ENCODE peak calls at places on chromosomes 3 and 15, in five cellular contexts. Y is NT2/D1, Q is breast epithelium, R is Peyer's patch, E is GM23338. N is an unnamed sample.

GRCh38 chr3:81723732-81724313 is 37.6 kb downstream of the GBE1 start:
- DNase-seq in Y (no peak), Q (no peak), R (no peak), E (no peak), N (no peak)

GRCh38 chr3:12393894-12394293 is 90.4 kb upstream of the TSEN2 start:
- DNase-seq in Y (no peak), Q (no peak), R (no peak), E (no peak), N (peak)

GRCh38 chr3:53812434-53812833 is 33.8 kb downstream of the CHDH start:
- DNase-seq in Y (no peak), Q (no peak), R (no peak), E (peak), N (no peak)

GRCh38 chr3:98282205-98282604 is at the start of gene OR5H2:
- DNase-seq in Y (no peak), Q (no peak), R (no peak), E (no peak), N (no peak)

GRCh38 chr3:157145566-157145965 is 14.4 kb downstream of the CCNL1 start:
- DNase-seq in Y (no peak), Q (no peak), R (no peak), E (no peak), N (no peak)

GRCh38 chr3:100603449-100603848 is 6.0 kb upstream of the ADGRG7 start:
- DNase-seq in Y (peak), Q (no peak), R (no peak), E (peak), N (no peak)

GRCh38 chr3:37400945-37401344 is 226.6 kb upstream of the LRRFIP2 start:
- DNase-seq in Y (no peak), Q (no peak), R (no peak), E (no peak), N (no peak)

GRCh38 chr3:129121016-129121791 is 400 bp downstream of the RAB43 start:
- DNase-seq in Y (no peak), Q (no peak), R (peak), E (peak), N (no peak)

GRCh38 chr15:100043069-100043641 is 298.6 kb downstream of the ADAMTS17 start:
- DNase-seq in Y (no peak), Q (peak), R (no peak), E (no peak), N (peak)

GRCh38 chr15:69679623-69680228 is 227.1 kb downstream of the RPLP1 start:
- DNase-seq in Y (no peak), Q (no peak), R (no peak), E (no peak), N (no peak)

GRCh38 chr15:25094519-25094918 is 139.7 kb downstream of the SNRPN start:
- DNase-seq in Y (no peak), Q (no peak), R (no peak), E (no peak), N (no peak)

GRCh38 chr3:181358555-181358954 is 353.2 kb upstream of the SOX2 start:
- DNase-seq in Y (no peak), Q (no peak), R (no peak), E (no peak), N (no peak)

GRCh38 chr15:78044407-78045155 is 32.9 kb downstream of the TBC1D2B start:
- DNase-seq in Y (no peak), Q (no peak), R (no peak), E (no peak), N (no peak)

GRCh38 chr3:126567696-126568438 is 9.1 kb upstream of the C3orf22 start:
- DNase-seq in Y (no peak), Q (no peak), R (no peak), E (peak), N (no peak)

GRCh38 chr15:75028991-75029377 is 5.6 kb downstream of the PPCDC start:
- DNase-seq in Y (no peak), Q (no peak), R (no peak), E (peak), N (no peak)

DNA sequence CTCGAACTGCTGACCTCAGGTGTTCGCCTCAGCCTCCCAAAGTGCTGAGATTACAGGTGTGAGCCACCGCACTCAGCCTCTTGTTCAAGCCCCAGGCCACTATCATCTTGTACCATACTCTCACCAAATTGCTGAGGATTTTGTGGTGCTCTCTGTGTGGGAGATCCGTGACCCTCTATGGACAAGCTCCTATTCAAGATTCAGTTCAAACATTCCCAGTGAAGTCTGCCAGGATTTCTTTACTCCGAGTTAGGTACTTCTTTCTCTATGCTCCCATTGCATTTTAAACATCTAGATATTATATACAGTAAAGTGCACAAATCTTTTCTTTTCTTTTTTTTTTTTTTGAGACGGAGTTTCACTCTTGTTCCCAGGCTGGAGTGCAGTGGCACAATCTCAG is 856 bp upstream of the TM4SF19 start:
- DNase-seq in Y (no peak), Q (no peak), R (no peak), E (no peak), N (no peak)
- H3K4me3 ChIP-seq in Y (no peak), Q (no peak), R (no peak), E (no peak), N (no peak)

GRCh38 chr3:194307849-194308248 is 43.3 kb downstream of the CPN2 start:
- DNase-seq in Y (no peak), Q (no peak), R (no peak), E (no peak), N (no peak)

GRCh38 chr3:194305356-194306108 is 45.6 kb downstream of the CPN2 start:
- DNase-seq in Y (peak), Q (no peak), R (no peak), E (peak), N (no peak)

GRCh38 chr3:194306771-194307640 is 44.1 kb downstream of the CPN2 start:
- DNase-seq in Y (no peak), Q (no peak), R (peak), E (no peak), N (no peak)

GRCh38 chr3:194304186-194304917 is 46.8 kb downstream of the CPN2 start:
- DNase-seq in Y (no peak), Q (no peak), R (no peak), E (no peak), N (no peak)

DNA sequence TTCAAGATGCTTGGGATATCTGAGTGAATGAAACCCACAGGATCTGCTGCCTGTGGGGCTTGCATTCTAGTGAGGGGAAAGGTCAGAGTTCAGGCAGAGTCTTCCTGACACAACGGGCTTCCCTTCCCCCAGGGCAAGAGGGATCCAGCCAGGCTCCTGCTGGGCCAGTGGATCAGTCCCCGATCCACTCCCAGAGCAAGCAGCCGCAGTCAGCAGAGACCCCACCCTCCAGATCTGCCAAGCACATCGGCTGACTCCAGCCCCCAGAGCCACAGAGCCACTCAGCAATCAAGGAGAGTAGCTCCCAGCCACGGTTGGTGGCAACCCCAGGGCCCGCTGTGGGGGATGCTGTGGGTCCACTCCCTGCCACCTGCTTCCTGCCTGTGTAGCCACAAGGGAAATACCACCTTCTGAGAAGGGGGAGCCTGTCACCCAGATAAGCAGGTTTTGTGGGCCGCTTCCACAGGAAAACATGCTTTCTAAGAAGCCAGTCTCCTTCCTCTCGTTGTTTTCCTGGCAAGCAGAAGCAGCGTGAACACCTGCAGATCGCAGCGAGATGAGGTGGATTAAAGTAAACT is 44.9 kb downstream of the CPN2 start:
- DNase-seq in Y (no peak), Q (no peak), R (peak), E (no peak), N (no peak)
- H3K4me3 ChIP-seq in Y (no peak), Q (no peak), R (no peak), E (no peak), N (no peak)

DNA sequence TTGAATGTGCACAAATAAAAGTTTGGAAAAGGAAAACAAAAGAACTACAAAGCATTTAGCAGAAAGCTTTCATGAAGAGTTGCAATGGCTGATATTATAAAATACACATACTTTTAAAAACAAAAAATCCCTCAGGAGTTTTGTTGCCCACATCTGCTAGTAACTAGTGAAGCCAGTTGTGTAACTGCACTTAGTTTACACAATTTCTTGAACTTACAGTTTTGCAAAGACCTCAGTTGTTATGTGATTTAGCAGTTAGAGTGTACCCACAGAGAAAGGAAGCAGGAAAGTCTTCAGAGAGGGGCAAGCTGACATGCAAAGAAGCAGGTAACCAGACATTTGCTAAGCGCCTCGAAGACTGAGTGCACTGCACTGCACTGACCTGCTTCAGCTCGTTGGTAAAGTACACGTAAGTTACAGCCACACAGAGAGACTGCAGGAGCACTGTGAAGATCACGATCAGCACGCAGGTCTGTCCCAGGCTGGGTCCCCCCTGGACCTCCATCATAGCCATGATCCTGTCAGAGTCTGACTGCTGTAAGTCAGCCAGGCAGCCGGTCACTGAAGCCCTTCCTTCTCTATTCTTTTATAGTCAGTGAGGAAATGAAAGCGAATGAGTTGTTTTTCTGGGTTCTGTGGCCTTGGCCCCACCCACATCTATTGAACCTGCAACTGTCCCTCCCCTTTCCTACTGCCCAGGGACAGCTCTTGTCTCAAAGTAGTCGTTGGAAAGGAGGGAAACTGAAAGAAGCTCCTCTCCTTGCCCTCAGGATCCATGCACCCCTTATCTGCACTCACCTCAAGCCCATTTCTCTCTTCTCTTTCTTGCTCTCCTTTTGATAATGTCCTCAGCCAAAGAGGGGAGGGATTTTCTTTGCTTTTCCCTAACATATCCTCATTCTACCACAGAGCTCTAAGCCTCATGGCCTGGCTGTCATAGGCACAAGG is at the start of gene TNFSF10:
- DNase-seq in Y (no peak), Q (peak), R (peak), E (peak), N (peak)
- H3K4me3 ChIP-seq in Y (no peak), Q (peak), R (peak), E (no peak), N (peak)

GRCh38 chr3:42490243-42490642 is 12.2 kb upstream of the VIPR1 start:
- DNase-seq in Y (no peak), Q (peak), R (peak), E (no peak), N (no peak)
- H3K4me3 ChIP-seq in Y (no peak), Q (peak), R (no peak), E (no peak), N (no peak)

GRCh38 chr15:38518084-38518483 is 46.5 kb downstream of the RASGRP1 start:
- DNase-seq in Y (no peak), Q (no peak), R (no peak), E (no peak), N (no peak)
- H3K4me3 ChIP-seq in Y (no peak), Q (no peak), R (no peak), E (no peak), N (no peak)